ENCODE peak calls at places on chromosomes 2 and 18, in five cellular contexts. One of them, this sample, is unnamed.

GRCh38 chr2:183284606-183285005 is 160.4 kb downstream of the NUP35 start:
- DNase-seq in left cardiac atrium: no peak
- DNase-seq in stimulated activated naive B cell treated with anti-CD40 and anti-IgM and Interleukin-4, amounts not matched to agents 10 μg/mL and 1 μg/mL and 100 μg/mL, for 72 hours: no peak
- DNase-seq in DMS53: no peak
- DNase-seq in activated CD4-positive, alpha-beta T cell treated with anti-CD3 and anti-CD28 coated beads, Interleukin-2, amount 10 ng/mL, durations not matched to agents 7 days and 5 days: no peak
- DNase-seq in this sample: peak; percentile 95

GRCh38 chr2:180319586-180320405 is 312.7 kb upstream of the CWC22 start:
- DNase-seq in left cardiac atrium: no peak
- DNase-seq in stimulated activated naive B cell treated with anti-CD40 and anti-IgM and Interleukin-4, amounts not matched to agents 10 μg/mL and 1 μg/mL and 100 μg/mL, for 72 hours: peak; percentile 1
- DNase-seq in DMS53: no peak
- DNase-seq in activated CD4-positive, alpha-beta T cell treated with anti-CD3 and anti-CD28 coated beads, Interleukin-2, amount 10 ng/mL, durations not matched to agents 7 days and 5 days: no peak
- DNase-seq in this sample: no peak

GRCh38 chr2:186695081-186695756 is 1.4 kb downstream of the FAM171B start:
- DNase-seq in left cardiac atrium: no peak
- DNase-seq in stimulated activated naive B cell treated with anti-CD40 and anti-IgM and Interleukin-4, amounts not matched to agents 10 μg/mL and 1 μg/mL and 100 μg/mL, for 72 hours: no peak
- DNase-seq in DMS53: peak; percentile 52
- DNase-seq in activated CD4-positive, alpha-beta T cell treated with anti-CD3 and anti-CD28 coated beads, Interleukin-2, amount 10 ng/mL, durations not matched to agents 7 days and 5 days: no peak
- DNase-seq in this sample: peak; percentile 56

GRCh38 chr2:143083636-143084035 is 45.6 kb upstream of the ARHGAP15 start:
- DNase-seq in left cardiac atrium: no peak
- DNase-seq in stimulated activated naive B cell treated with anti-CD40 and anti-IgM and Interleukin-4, amounts not matched to agents 10 μg/mL and 1 μg/mL and 100 μg/mL, for 72 hours: no peak
- DNase-seq in DMS53: no peak
- DNase-seq in activated CD4-positive, alpha-beta T cell treated with anti-CD3 and anti-CD28 coated beads, Interleukin-2, amount 10 ng/mL, durations not matched to agents 7 days and 5 days: no peak
- DNase-seq in this sample: peak; percentile 74

GRCh38 chr2:127525692-127526141 is 572 bp downstream of the IWS1 start:
- DNase-seq in left cardiac atrium: no peak
- DNase-seq in stimulated activated naive B cell treated with anti-CD40 and anti-IgM and Interleukin-4, amounts not matched to agents 10 μg/mL and 1 μg/mL and 100 μg/mL, for 72 hours: no peak
- DNase-seq in DMS53: peak; percentile 53
- DNase-seq in activated CD4-positive, alpha-beta T cell treated with anti-CD3 and anti-CD28 coated beads, Interleukin-2, amount 10 ng/mL, durations not matched to agents 7 days and 5 days: peak; percentile 21
- DNase-seq in this sample: peak; percentile 50

GRCh38 chr18:62899534-62899933 is 184.2 kb downstream of the PHLPP1 start:
- DNase-seq in left cardiac atrium: no peak
- DNase-seq in stimulated activated naive B cell treated with anti-CD40 and anti-IgM and Interleukin-4, amounts not matched to agents 10 μg/mL and 1 μg/mL and 100 μg/mL, for 72 hours: no peak
- DNase-seq in DMS53: no peak
- DNase-seq in activated CD4-positive, alpha-beta T cell treated with anti-CD3 and anti-CD28 coated beads, Interleukin-2, amount 10 ng/mL, durations not matched to agents 7 days and 5 days: no peak
- DNase-seq in this sample: no peak

GRCh38 chr2:95122197-95122551 is 566 bp upstream of the MRPS5 start:
- DNase-seq in left cardiac atrium: no peak
- DNase-seq in stimulated activated naive B cell treated with anti-CD40 and anti-IgM and Interleukin-4, amounts not matched to agents 10 μg/mL and 1 μg/mL and 100 μg/mL, for 72 hours: no peak
- DNase-seq in DMS53: no peak
- DNase-seq in activated CD4-positive, alpha-beta T cell treated with anti-CD3 and anti-CD28 coated beads, Interleukin-2, amount 10 ng/mL, durations not matched to agents 7 days and 5 days: no peak
- DNase-seq in this sample: no peak

GRCh38 chr2:240561325-240561971 is 1.3 kb downstream of the DUSP28 start:
- DNase-seq in left cardiac atrium: no peak
- DNase-seq in stimulated activated naive B cell treated with anti-CD40 and anti-IgM and Interleukin-4, amounts not matched to agents 10 μg/mL and 1 μg/mL and 100 μg/mL, for 72 hours: no peak
- DNase-seq in DMS53: peak; percentile 76
- DNase-seq in activated CD4-positive, alpha-beta T cell treated with anti-CD3 and anti-CD28 coated beads, Interleukin-2, amount 10 ng/mL, durations not matched to agents 7 days and 5 days: no peak
- DNase-seq in this sample: peak; percentile 66

GRCh38 chr18:38651736-38652135 is 1086.1 kb upstream of the CELF4 start:
- DNase-seq in left cardiac atrium: no peak
- DNase-seq in stimulated activated naive B cell treated with anti-CD40 and anti-IgM and Interleukin-4, amounts not matched to agents 10 μg/mL and 1 μg/mL and 100 μg/mL, for 72 hours: no peak
- DNase-seq in DMS53: no peak
- DNase-seq in activated CD4-positive, alpha-beta T cell treated with anti-CD3 and anti-CD28 coated beads, Interleukin-2, amount 10 ng/mL, durations not matched to agents 7 days and 5 days: no peak
- DNase-seq in this sample: no peak